ENCODE peak calls at places on chromosomes 4 and X, in seven cellular contexts. B is right atrium auricular region, L is spleen, N is left ventricle myocardium inferior, G is cardiac muscle cell, C is PC-9, F is breast epithelium. I is an unnamed sample. For H3K36me3 and H3K27me3, the result is how much of the 10 kb centered on the place peaks cover.

GRCh38 chrX:102043380-102043779 is 82.1 kb upstream of the TCEAL2 start:
- DNase-seq in B (no peak), L (peak), N (no peak), G (no peak), C (no peak), F (no peak), I (no peak)

GRCh38 chr4:172055046-172055445 is 241.8 kb downstream of the GALNTL6 start:
- DNase-seq in B (no peak), L (no peak), N (no peak), G (no peak), C (no peak), F (no peak), I (no peak)

GRCh38 chr4:166972071-166972470 is 262.2 kb downstream of the SPOCK3 start:
- DNase-seq in B (no peak), L (no peak), N (no peak), G (peak), C (no peak), F (no peak), I (peak)

GRCh38 chr4:109588176-109588575 is 28.1 kb downstream of the MCUB start:
- DNase-seq in B (no peak), L (no peak), N (no peak), G (no peak), C (no peak), F (no peak), I (no peak)

GRCh38 chr4:7050481-7051143 is 7.4 kb downstream of the TADA2B start:
- DNase-seq in B (no peak), L (peak), N (no peak), G (no peak), C (no peak), F (no peak), I (no peak)

GRCh38 chrX:145464650-145465049 is 217.3 kb downstream of the SPANXN1 start:
- DNase-seq in B (no peak), L (no peak), N (no peak), G (no peak), C (no peak), F (no peak), I (no peak)

GRCh38 chrX:7133036-7133412 is 14.5 kb upstream of the STS start:
- DNase-seq in B (no peak), L (no peak), N (peak), G (peak), C (peak), F (no peak), I (no peak)

GRCh38 chr4:158676076-158676475 is 4.0 kb downstream of the ETFDH start:
- DNase-seq in B (no peak), L (no peak), N (no peak), G (no peak), C (no peak), F (no peak), I (no peak)

GRCh38 chrX:33207056-33207455 is 4.3 kb downstream of the DMD start:
- DNase-seq in B (no peak), L (no peak), N (no peak), G (peak), C (no peak), F (no peak), I (no peak)

GRCh38 chr4:64271601-64272081 is 137.6 kb downstream of the TECRL start:
- DNase-seq in B (peak), L (no peak), N (peak), G (no peak), C (peak), F (peak), I (no peak)

GRCh38 chr4:107896158-107896645 is 35.1 kb upstream of the CYP2U1 start:
- DNase-seq in B (no peak), L (no peak), N (no peak), G (peak), C (peak), F (no peak), I (peak)

GRCh38 chr4:85869156-85869555 is 394.2 kb downstream of the ARHGAP24 start:
- DNase-seq in B (no peak), L (no peak), N (no peak), G (peak), C (no peak), F (no peak), I (no peak)

GRCh38 chr4:60452259-60452658 is 747.9 kb upstream of the ADGRL3 start:
- DNase-seq in B (no peak), L (no peak), N (no peak), G (no peak), C (no peak), F (no peak), I (no peak)

GRCh38 chr4:185128272-185129119 is 14.6 kb upstream of the SLC25A4 start:
- DNase-seq in B (no peak), L (no peak), N (peak), G (peak), C (peak), F (no peak), I (no peak)

GRCh38 chr4:140044314-140044991 is 109.5 kb downstream of the MAML3 start:
- DNase-seq in B (no peak), L (no peak), N (no peak), G (peak), C (no peak), F (no peak), I (no peak)

GRCh38 chr4:38757945-38758344 is 24.8 kb downstream of the TLR10 start:
- DNase-seq in B (no peak), L (no peak), N (no peak), G (no peak), C (peak), F (no peak), I (no peak)

GRCh38 chr4:113141901-113142346 is 92.5 kb downstream of the ANK2 start:
- DNase-seq in B (no peak), L (no peak), N (no peak), G (peak), C (peak), F (no peak), I (peak)

GRCh38 chr4:25535278-25535677 is 120.4 kb upstream of the SLC34A2 start:
- DNase-seq in B (no peak), L (no peak), N (no peak), G (peak), C (no peak), F (no peak), I (peak)

GRCh38 chr4:168386002-168386401 is 67.5 kb upstream of the DDX60 start:
- DNase-seq in B (no peak), L (peak), N (no peak), G (peak), C (no peak), F (no peak), I (no peak)

GRCh38 chr4:40506066-40506465 is 123.6 kb downstream of the RBM47 start:
- DNase-seq in B (no peak), L (no peak), N (no peak), G (no peak), C (no peak), F (no peak), I (no peak)

GRCh38 chr4:124178449-124179021 is 534.0 kb downstream of the ANKRD50 start:
- DNase-seq in B (no peak), L (no peak), N (no peak), G (peak), C (no peak), F (no peak), I (no peak)

GRCh38 chr4:145808021-145808650 is 128.2 kb downstream of the C4orf51 start:
- DNase-seq in B (no peak), L (no peak), N (no peak), G (peak), C (peak), F (no peak), I (peak)

DNA sequence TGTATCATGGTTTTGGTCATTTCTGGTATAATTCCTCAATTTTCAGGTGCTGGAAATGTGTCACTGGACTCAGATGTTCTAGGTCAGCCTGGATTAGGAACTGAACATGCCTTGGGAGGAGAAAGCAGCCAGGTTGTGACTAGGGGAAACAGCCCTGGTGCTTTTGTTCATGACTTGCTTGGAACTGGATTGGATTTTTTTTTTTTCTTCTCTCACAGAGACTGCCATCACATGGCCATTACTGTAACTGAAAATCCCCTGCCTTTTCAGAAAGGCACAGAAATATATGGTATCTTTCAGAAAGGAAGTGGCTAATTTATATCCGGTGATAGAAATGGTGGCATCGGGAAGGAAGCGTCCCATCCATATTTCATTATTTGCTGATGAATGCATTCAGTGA is 34.6 kb downstream of the SEPTIN11 start:
- DNase-seq in B (no peak), L (no peak), N (no peak), G (peak), C (no peak), F (no peak), I (no peak)
- TF ChIP-seq CTCF in B (no peak), L (no peak), N (peak), G (peak), C (peak), F (no peak), I (no peak)

GRCh38 chrX:153714256-153714655 is 9.9 kb downstream of the BCAP31 start:
- DNase-seq in B (no peak), L (no peak), N (no peak), G (no peak), C (no peak), F (no peak), I (no peak)
- H3K36me3 ChIP-seq in B (under half), L (under half), N (under half), G (under half), C (under half), F (under half), I (under half)

DNA sequence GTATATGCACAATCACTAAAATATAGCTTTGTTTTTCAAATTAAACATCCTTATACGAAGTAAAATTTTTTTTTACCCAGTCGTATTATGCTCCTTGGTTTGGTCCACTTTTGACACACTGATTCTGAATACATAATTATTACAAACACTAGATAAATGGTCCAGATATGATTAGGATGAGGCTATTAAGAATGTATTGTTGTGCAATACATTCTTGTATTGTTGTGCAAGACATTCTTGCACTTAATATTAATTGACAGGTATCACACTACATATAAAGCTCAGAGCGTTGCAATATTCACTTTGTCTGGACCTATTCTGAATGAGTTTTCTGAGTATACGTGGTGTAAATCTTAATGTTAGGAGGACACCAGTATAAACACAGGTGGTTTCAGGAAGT is 464.0 kb downstream of the CFAP47 start:
- DNase-seq in B (no peak), L (no peak), N (no peak), G (no peak), C (no peak), F (no peak), I (no peak)
- H3K27me3 ChIP-seq in B (under half), L (under half), N (under half), G (under half), C (under half), F (under half), I (under half)

DNA sequence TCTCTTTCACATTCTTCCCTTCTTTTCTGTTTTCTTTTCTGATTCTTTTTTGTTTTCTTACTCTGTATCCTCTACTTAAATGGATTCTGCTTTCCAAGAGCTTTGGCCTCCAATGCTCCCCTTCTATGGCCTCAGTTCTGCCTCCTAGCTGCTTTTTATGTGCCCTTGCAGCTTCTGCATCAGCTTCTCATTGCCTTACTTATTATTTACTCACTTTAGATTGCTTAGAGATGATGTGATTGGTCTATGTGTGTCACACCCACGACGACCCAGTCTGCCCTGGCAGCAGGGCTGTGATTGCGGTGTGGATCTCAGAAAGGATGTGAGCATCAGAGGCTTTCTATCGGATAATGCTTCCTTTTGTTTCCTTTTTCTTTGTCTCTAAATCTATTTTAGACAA is 71.8 kb upstream of the SMARCA5 start:
- DNase-seq in B (no peak), L (no peak), N (no peak), G (no peak), C (no peak), F (no peak), I (no peak)
- TF ChIP-seq CTCF in B (no peak), L (no peak), N (no peak), G (no peak), C (no peak), F (no peak), I (no peak)

GRCh38 chrX:74251006-74251930 is 52.7 kb upstream of the ZCCHC13 start:
- DNase-seq in B (no peak), L (no peak), N (no peak), G (peak), C (peak), F (no peak), I (no peak)

GRCh38 chrX:74250574-74250973 is 53.4 kb upstream of the ZCCHC13 start:
- DNase-seq in B (no peak), L (no peak), N (no peak), G (no peak), C (no peak), F (no peak), I (no peak)

GRCh38 chrX:74249963-74250362 is 54.0 kb upstream of the ZCCHC13 start:
- DNase-seq in B (no peak), L (no peak), N (no peak), G (no peak), C (no peak), F (no peak), I (no peak)

GRCh38 chrX:74246524-74246923 is 57.5 kb upstream of the ZCCHC13 start:
- DNase-seq in B (no peak), L (no peak), N (no peak), G (peak), C (no peak), F (no peak), I (no peak)

DNA sequence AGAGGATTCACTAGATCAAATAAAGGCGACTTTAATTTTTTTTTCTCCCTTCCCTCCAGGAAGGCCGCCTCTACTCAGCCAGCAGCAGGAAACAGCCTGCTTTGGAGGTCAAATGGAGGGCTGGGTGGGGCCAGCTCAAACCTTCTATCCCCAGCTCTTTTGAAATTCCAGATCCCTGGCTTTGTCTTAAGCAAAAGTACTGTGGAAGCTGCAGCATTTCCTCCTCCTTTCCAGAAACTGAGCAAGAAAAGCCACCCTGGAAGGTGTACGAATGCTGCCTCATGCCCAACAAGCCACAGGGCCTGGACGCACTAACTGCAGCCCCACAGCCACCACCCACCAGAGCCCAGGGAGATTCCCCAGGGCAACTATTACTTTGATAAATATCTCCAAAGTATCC is 55.1 kb upstream of the ZCCHC13 start:
- DNase-seq in B (no peak), L (no peak), N (peak), G (peak), C (peak), F (no peak), I (no peak)
- H3K36me3 ChIP-seq in B (under half), L (under half), N (under half), G (under half), C (under half), F (under half), I (under half)

GRCh38 chr4:187065836-187066235 is 342.2 kb upstream of the FAT1 start:
- DNase-seq in B (no peak), L (no peak), N (no peak), G (no peak), C (no peak), F (no peak), I (no peak)
- H3K27me3 ChIP-seq in B (under half), L (under half), N (under half), G (under half), C (under half), F (under half), I (under half)

I was measured in kidney epithelial cell.